ENCODE peak calls at places on chromosome 1, in seven cellular contexts. P is HepG2, A is SK-N-SH, O is H1, L is GM12892, C is K562, Q is GM12878. X is an unnamed sample.

GRCh38 chr1:99919221-99919620 is 50.6 kb upstream of the SLC35A3 start:
- DNase-seq in L (no peak), C (no peak), A (no peak), Q (no peak), P (no peak), O (no peak), X (no peak)

GRCh38 chr1:240344918-240345317 is 253.2 kb downstream of the FMN2 start:
- DNase-seq in O (no peak), L (no peak), C (no peak), Q (no peak), P (no peak), A (no peak), X (no peak)

GRCh38 chr1:44079566-44079965 is 39.1 kb upstream of the KLF17 start:
- DNase-seq in P (no peak), L (no peak), O (no peak), A (no peak), C (no peak), Q (no peak), X (no peak)

GRCh38 chr1:156437054-156437453 is 63.5 kb downstream of the MEF2D start:
- DNase-seq in L (no peak), P (no peak), O (no peak), C (no peak), Q (no peak), A (no peak), X (no peak)

GRCh38 chr1:223003549-223003948 is 139.5 kb downstream of the TLR5 start:
- DNase-seq in C (no peak), A (no peak), L (no peak), Q (no peak), O (no peak), P (no peak), X (no peak)

GRCh38 chr1:29784276-29785136 is 548.2 kb downstream of the PTPRU start:
- DNase-seq in Q (no peak), C (no peak), L (no peak), O (no peak), P (no peak), A (peak), X (no peak)

GRCh38 chr1:212270564-212270963 is 14.6 kb upstream of the PPP2R5A start:
- DNase-seq in A (no peak), L (no peak), P (no peak), O (no peak), C (no peak), Q (no peak), X (no peak)

GRCh38 chr1:201778279-201779023 is 50.5 kb upstream of the IPO9 start:
- DNase-seq in O (no peak), A (no peak), Q (no peak), P (no peak), L (no peak), C (no peak), X (no peak)

DNA sequence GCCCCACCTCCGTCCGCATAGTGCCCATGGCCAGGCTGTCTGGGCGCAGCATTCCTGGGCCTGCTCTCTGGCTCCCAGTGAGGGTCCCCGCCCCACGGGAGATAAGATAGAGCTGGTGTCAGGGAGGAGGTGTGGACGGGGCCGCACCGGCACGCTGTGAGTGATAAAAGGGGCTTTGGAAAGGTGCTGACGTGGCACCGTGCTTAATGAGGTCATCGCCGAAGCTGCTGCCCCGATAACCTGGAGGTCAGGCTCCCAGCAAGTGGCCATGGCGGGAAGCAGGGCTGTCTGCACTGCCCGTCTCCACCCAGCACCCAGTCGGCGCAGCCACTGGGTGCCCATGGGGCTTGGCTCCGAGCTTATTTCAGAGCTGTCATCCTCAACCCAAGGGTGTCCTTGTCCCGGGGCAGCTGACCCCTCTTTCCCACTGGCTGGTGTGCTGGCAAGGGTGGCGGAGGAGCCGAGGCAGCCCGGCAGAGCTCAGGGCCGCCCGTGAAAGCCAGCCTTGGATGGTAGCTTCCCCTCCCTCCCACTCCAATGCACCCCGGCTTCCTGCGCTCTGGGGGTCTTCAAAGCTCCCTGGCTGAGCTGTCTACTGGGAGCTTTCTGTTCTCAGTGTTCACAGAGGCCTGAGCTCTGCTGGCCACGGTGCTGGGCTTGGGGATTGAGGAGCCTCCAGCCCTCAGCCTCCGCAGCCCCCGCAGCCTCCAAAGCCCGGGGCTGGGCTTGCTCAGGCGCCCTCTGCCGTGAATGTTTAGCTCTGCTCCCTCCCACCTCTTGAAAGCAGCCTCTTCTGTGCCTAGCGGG is 105.1 kb upstream of the ARHGEF16 start:
- DNase-seq in Q (no peak), P (peak), C (peak), L (no peak), A (no peak), O (no peak), X (no peak)
- TF ChIP-seq POLR2AphosphoS5 in Q (no peak), P (no peak), C (no peak), L (no peak), A (no peak), O (no peak), X (no peak)

DNA sequence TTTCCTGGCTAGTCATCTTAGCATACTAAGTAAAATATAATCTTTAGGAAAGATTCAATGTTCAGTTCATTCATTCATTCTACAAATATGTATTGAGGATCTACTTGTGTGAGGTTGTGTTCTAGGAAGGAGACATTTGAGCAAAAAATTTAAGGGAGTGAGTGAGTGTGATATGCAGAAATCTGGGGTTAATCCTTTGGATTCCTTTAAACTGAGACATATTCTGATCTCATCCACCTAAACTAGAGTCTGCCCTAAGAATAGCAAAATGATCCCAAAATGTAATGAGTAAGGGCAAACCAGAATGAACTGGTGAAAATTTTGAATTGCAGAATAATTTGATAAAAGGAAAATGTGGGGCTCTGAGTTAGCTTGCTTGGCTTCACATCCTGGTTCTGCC is 8.6 kb downstream of the UBE2U start:
- DNase-seq in L (no peak), O (no peak), A (no peak), P (no peak), C (no peak), Q (no peak), X (no peak)
- TF ChIP-seq TAF1 in L (no peak), O (no peak), A (no peak), P (no peak), C (no peak), Q (no peak), X (no peak)

GRCh38 chr1:24415334-24415909 is at the start of gene NIPAL3:
- DNase-seq in L (peak), A (peak), C (peak), Q (peak), P (peak), O (peak), X (peak)
- TF ChIP-seq POLR2AphosphoS5 in L (no peak), A (peak), C (peak), Q (no peak), P (no peak), O (no peak), X (no peak)

GRCh38 chr1:1614204-1614953 is 921 bp upstream of the MIB2 start:
- DNase-seq in L (no peak), C (peak), P (peak), Q (no peak), O (no peak), A (no peak), X (no peak)
- TF ChIP-seq TAF1 in L (no peak), C (no peak), P (no peak), Q (no peak), O (no peak), A (no peak), X (no peak)

DNA sequence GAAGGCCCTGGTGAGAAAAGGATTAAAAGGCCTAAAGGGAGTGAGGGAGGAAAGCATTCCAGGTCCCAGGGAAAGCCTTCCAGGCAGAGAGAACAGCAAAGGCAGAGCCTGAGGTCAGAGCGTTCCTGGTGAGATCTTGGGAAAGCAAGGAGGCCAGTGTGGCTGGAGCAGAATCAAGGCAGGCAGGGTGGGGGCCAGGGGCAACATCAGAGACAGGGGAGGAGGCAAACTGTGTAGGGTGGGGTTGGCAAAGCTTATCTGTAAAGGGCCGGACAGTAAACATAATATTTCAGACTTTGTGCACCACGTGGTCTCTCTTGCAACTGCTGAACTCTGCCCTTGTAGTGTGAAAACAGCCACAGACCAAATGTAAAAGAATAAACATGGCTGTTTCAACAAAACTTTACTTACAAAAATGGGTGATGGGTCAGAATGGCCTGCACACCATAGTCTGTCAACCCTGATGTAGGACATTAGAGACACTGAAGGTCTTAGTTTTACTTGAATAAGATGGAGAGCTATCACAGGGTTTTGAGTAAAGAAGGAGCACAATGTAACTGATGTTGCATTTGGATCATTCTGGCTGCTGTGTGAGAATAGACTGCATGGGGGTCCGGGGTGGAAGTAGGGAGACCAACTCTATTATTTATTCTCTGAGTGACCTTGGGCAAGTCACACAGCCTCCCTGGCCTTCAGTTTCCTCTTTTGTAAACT is 13.2 kb upstream of the CPT2 start:
- DNase-seq in A (no peak), P (peak), O (no peak), L (no peak), C (peak), Q (no peak), X (no peak)
- TF ChIP-seq POLR2AphosphoS5 in A (no peak), P (peak), O (no peak), L (no peak), C (no peak), Q (no peak), X (no peak)

DNA sequence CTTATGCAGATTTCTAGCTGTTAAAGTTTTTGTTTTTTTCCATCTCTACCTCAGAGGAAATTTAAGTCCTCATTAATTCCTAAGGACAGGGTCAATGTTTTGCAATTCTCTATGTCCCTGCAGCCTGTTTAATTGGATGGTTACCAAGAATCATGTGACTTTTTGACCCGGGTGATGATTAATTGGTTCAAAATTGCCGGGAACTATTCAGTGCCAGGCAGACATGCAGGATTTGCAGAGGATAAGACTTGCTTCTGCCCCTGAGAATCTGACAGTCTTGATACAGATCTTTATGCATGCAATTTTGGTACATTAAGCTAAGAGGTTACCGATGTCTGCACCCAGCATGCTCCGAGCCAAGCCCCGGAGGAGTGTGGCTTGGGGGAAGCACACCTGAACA is 87.9 kb downstream of the PLPP3 start:
- DNase-seq in A (peak), O (no peak), C (no peak), Q (no peak), P (no peak), L (no peak), X (no peak)
- TF ChIP-seq TAF1 in A (no peak), O (no peak), C (no peak), Q (no peak), P (no peak), L (no peak), X (no peak)

GRCh38 chr1:150567717-150568561 is 11.5 kb downstream of the MCL1 start:
- DNase-seq in O (peak), L (no peak), A (peak), P (peak), C (peak), Q (no peak), X (no peak)
- TF ChIP-seq POLR2AphosphoS5 in O (peak), L (no peak), A (peak), P (no peak), C (no peak), Q (peak), X (peak)

GRCh38 chr1:30870656-30871055 is 37.9 kb downstream of the SDC3 start:
- DNase-seq in C (no peak), O (no peak), P (no peak), A (no peak), L (no peak), Q (no peak), X (no peak)
- TF ChIP-seq TAF1 in C (no peak), O (no peak), P (no peak), A (no peak), L (no peak), Q (no peak), X (no peak)

GRCh38 chr1:21931171-21932093 is 5.7 kb downstream of the HSPG2 start:
- DNase-seq in C (peak), Q (no peak), L (no peak), A (no peak), O (no peak), P (peak), X (no peak)
- TF ChIP-seq POLR2AphosphoS5 in C (no peak), Q (no peak), L (no peak), A (peak), O (no peak), P (no peak), X (no peak)

DNA sequence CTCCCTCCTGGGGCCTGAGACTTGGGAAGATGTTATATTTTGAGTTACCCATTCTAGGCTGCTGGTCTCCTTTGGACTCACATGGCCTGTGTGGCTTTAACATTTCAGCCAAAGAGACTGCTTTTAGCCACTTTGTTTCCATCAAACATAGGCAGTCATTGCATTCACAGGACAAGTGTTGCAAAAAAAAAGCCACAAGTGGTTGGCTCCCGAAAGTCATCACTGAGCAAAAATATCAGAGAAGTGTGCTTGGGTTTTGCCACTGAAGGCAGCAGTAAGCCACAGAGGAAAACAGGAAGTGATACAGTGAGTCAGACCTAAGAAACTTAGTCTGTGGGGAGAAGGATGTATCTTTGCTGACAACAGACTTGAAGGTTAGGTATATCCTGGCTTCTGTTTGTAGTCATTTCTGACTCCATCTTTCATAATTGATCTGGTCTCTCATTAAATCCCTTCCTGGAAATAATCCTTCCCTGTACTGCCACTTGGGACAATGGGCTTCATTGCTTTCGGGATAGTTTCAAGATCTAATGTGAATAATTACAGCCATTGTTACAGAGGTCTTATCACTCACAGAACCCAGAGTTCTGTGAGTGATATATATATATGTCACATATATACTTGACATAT is 80.9 kb downstream of the COLGALT2 start:
- DNase-seq in O (no peak), L (peak), A (no peak), C (no peak), P (no peak), Q (peak), X (peak)
- TF ChIP-seq TAF1 in O (no peak), L (no peak), A (no peak), C (no peak), P (no peak), Q (no peak), X (no peak)

X was measured in GM12891.